ENCODE peak calls at places on chromosomes 16 and 17, in eight cellular contexts. W is WTC11; Z is HuH-7; R is activated naive CD8-positive, alpha-beta T cell treated with anti-CD3 and anti-CD28 coated beads, Interleukin-2, amount 10 ng/mL, durations not matched to agents 7 days and 5 days; E is tibial nerve; M is dermis blood vessel endothelial cell; K is cardiac fibroblast; L is DMS 273 treated with DMSO at 0.1 percent for 48 hours. F is an unnamed sample.

GRCh38 chr16:75188832-75189477 is 18.0 kb downstream of the CTRB2 start:
- DNase-seq in W (no peak), Z (no peak), R (no peak), E (no peak), M (no peak), K (no peak), L (no peak), F (no peak)

GRCh38 chr17:73798111-73798748 is 154.0 kb upstream of the SDK2 start:
- DNase-seq in W (no peak), Z (peak; percentile 89), R (no peak), E (no peak), M (peak; percentile 2), K (peak; percentile 95), L (no peak), F (no peak)

GRCh38 chr16:1424028-1424427 is 3.5 kb upstream of the UQCC4 start:
- DNase-seq in W (no peak), Z (no peak), R (no peak), E (no peak), M (no peak), K (no peak), L (no peak), F (no peak)

GRCh38 chr16:4370570-4371480 is 823 bp upstream of the VASN start:
- DNase-seq in W (no peak), Z (no peak), R (no peak), E (peak; percentile 71), M (no peak), K (peak; percentile 98), L (no peak), F (no peak)

GRCh38 chr16:49460786-49461470 is 87.3 kb downstream of the C16orf78 start:
- DNase-seq in W (no peak), Z (no peak), R (peak; percentile 25), E (no peak), M (no peak), K (no peak), L (no peak), F (no peak)

GRCh38 chr16:12771341-12771798 is 32.3 kb downstream of the CPPED1 start:
- DNase-seq in W (no peak), Z (no peak), R (no peak), E (no peak), M (no peak), K (peak; percentile 49), L (no peak), F (no peak)

GRCh38 chr17:82959242-82959930 is 119.6 kb upstream of the ZNF750 start:
- DNase-seq in W (no peak), Z (no peak), R (no peak), E (no peak), M (no peak), K (no peak), L (no peak), F (no peak)

GRCh38 chr17:40343126-40344119 is 21.1 kb downstream of the GJD3 start:
- DNase-seq in W (no peak), Z (no peak), R (no peak), E (no peak), M (no peak), K (no peak), L (no peak), F (peak; percentile 39)

GRCh38 chr17:83136156-83136555 is 56.7 kb downstream of the METRNL start:
- DNase-seq in W (no peak), Z (no peak), R (no peak), E (no peak), M (no peak), K (no peak), L (no peak), F (no peak)

GRCh38 chr16:84266451-84266850 is 26.6 kb upstream of the KCNG4 start:
- DNase-seq in W (peak; percentile 73), Z (peak; percentile 60), R (no peak), E (no peak), M (peak; percentile 79), K (peak; percentile 77), L (peak; percentile 71), F (no peak)

GRCh38 chr16:73878616-73879015 is 418.0 kb upstream of the PSMD7 start:
- DNase-seq in W (no peak), Z (peak; percentile 37), R (no peak), E (no peak), M (peak; percentile 78), K (peak; percentile 84), L (no peak), F (peak; percentile 48)

GRCh38 chr17:49880291-49881053 is 32.6 kb upstream of the TAC4 start:
- DNase-seq in W (peak; percentile 96), Z (peak; percentile 97), R (peak; percentile 83), E (peak; percentile 45), M (peak; percentile 76), K (peak; percentile 71), L (no peak), F (peak; percentile 53)

GRCh38 chr16:67423634-67424575 is 7.0 kb upstream of the HSD11B2 start:
- DNase-seq in W (peak; percentile 66), Z (no peak), R (no peak), E (no peak), M (no peak), K (no peak), L (no peak), F (no peak)

GRCh38 chr17:17242246-17242645 is 5.3 kb upstream of the FLCN start:
- DNase-seq in W (no peak), Z (no peak), R (no peak), E (no peak), M (no peak), K (no peak), L (no peak), F (no peak)

GRCh38 chr17:3959921-3960601 is 4.2 kb downstream of the ATP2A3 start:
- DNase-seq in W (no peak), Z (no peak), R (no peak), E (no peak), M (no peak), K (no peak), L (no peak), F (no peak)

GRCh38 chr17:47686661-47687327 is 7.2 kb upstream of the TBKBP1 start:
- DNase-seq in W (no peak), Z (peak; percentile 6), R (no peak), E (no peak), M (peak; percentile 67), K (no peak), L (no peak), F (no peak)

GRCh38 chr16:88130016-88130415 is 178.8 kb downstream of the BANP start:
- DNase-seq in W (no peak), Z (no peak), R (no peak), E (no peak), M (no peak), K (no peak), L (no peak), F (no peak)